ENCODE peak calls at places on chromosomes 5 and 9, in nine cellular contexts. U is astrocyte of the cerebellum; X is HCT116; O is A549; C is AG04450; Z is HL-60; S is psoas muscle; W is stimulated activated naive B cell treated with anti-CD40 and anti-IgM and Interleukin-4, amounts not matched to agents 10 μg/mL and 1 μg/mL and 100 μg/mL, for 72 hours; A is GM03348. R is an unnamed sample.

GRCh38 chr5:129904102-129904666 is at the start of gene CHSY3:
- DNase-seq in S (peak; percentile 87), A (peak; percentile 94), U (peak; percentile 22), Z (peak; percentile 10), X (peak; percentile 46), O (peak; percentile 75), C (peak; percentile 11), W (peak; percentile 13), R (peak; percentile 52)

GRCh38 chr9:129888809-129889460 is 53.7 kb downstream of the USP20 start:
- DNase-seq in A (no peak), S (no peak), X (no peak), W (peak; percentile 32), U (no peak), O (no peak), Z (no peak), C (no peak), R (no peak)

GRCh38 chr9:121362813-121363585 is 7.1 kb downstream of the STOM start:
- DNase-seq in O (peak; percentile 48), X (no peak), Z (peak; percentile 21), U (no peak), S (no peak), W (no peak), C (no peak), A (peak; percentile 64), R (no peak)

GRCh38 chr5:65055938-65056337 is 287.2 kb downstream of the CWC27 start:
- DNase-seq in O (no peak), S (no peak), A (no peak), Z (no peak), X (no peak), W (no peak), C (no peak), U (peak; percentile 57), R (no peak)

GRCh38 chr5:158483202-158483870 is 616.4 kb downstream of the EBF1 start:
- DNase-seq in X (no peak), A (no peak), O (no peak), Z (no peak), C (no peak), W (no peak), U (no peak), S (no peak), R (no peak)

GRCh38 chr5:60334281-60334713 is 365.7 kb downstream of the DEPDC1B start:
- DNase-seq in S (no peak), Z (no peak), A (peak; percentile 64), X (no peak), U (peak; percentile 44), C (no peak), O (peak; percentile 29), W (no peak), R (no peak)

GRCh38 chr5:14665110-14665822 is 748 bp downstream of the OTULIN start:
- DNase-seq in Z (peak; percentile 34), O (peak; percentile 29), C (no peak), A (peak; percentile 42), W (peak; percentile 15), X (no peak), U (no peak), S (no peak), R (peak; percentile 52)

GRCh38 chr5:6872441-6873160 is 159.4 kb downstream of the TENT4A start:
- DNase-seq in S (no peak), U (no peak), A (no peak), Z (no peak), O (no peak), W (no peak), C (no peak), X (no peak), R (no peak)

GRCh38 chr5:127400946-127401670 is 110.5 kb downstream of the MEGF10 start:
- DNase-seq in A (no peak), S (no peak), W (no peak), X (no peak), O (no peak), Z (no peak), C (no peak), U (peak; percentile 75), R (no peak)

GRCh38 chr5:115179068-115179958 is 9.6 kb upstream of the TRIM36 start:
- DNase-seq in W (no peak), A (peak; percentile 47), U (no peak), O (no peak), S (no peak), Z (no peak), C (no peak), X (no peak), R (no peak)

R was measured in PC-9.